ENCODE peak calls at places on chromosomes 4 and X, in ten cellular contexts. A is mesenchymal stem cell, Z is H1, K is IMR-90, R is astrocyte, T is fibroblast of lung, P is colonic mucosa, J is HCT116, H is mammary epithelial cell, X is DND-41. U is an unnamed sample. For H3K9me3, the result is how much of the 10 kb centered on the place peaks cover.

GRCh38 chrX:142663330-142664095 is 362.2 kb upstream of the SPANXN4 start:
- DNase-seq in A (no peak), Z (no peak), K (no peak), R (no peak), T (no peak), P (peak), J (no peak), H (no peak), X (no peak), U (no peak)

GRCh38 chrX:45524296-45524695 is 323.6 kb upstream of the DIPK2B start:
- DNase-seq in A (no peak), Z (no peak), K (peak), R (peak), T (peak), P (no peak), J (no peak), H (peak), X (no peak), U (no peak)

GRCh38 chr4:112704991-112705845 is 68.3 kb downstream of the LARP7 start:
- DNase-seq in A (peak), Z (peak), K (peak), R (peak), T (peak), P (no peak), J (peak), H (peak), X (no peak), U (peak)

GRCh38 chrX:53074987-53075386 is 7.2 kb upstream of the TSPYL2 start:
- DNase-seq in A (no peak), Z (no peak), K (no peak), R (no peak), T (no peak), P (no peak), J (no peak), H (no peak), X (no peak), U (no peak)

GRCh38 chr4:101418055-101418454 is 70.7 kb upstream of the PPP3CA start:
- DNase-seq in A (peak), Z (no peak), K (no peak), R (peak), T (peak), P (no peak), J (no peak), H (no peak), X (peak), U (no peak)

GRCh38 chr4:39621582-39621981 is 17.1 kb downstream of the SMIM14 start:
- DNase-seq in A (peak), Z (no peak), K (peak), R (peak), T (peak), P (peak), J (peak), H (peak), X (no peak), U (peak)

GRCh38 chrX:39856472-39857121 is 241.2 kb downstream of the BCOR start:
- DNase-seq in A (no peak), Z (no peak), K (no peak), R (no peak), T (no peak), P (no peak), J (no peak), H (no peak), X (no peak), U (no peak)

GRCh38 chrX:29690061-29690460 is 525.3 kb upstream of the MAGEB2 start:
- DNase-seq in A (peak), Z (no peak), K (peak), R (peak), T (peak), P (no peak), J (no peak), H (peak), X (no peak), U (peak)

GRCh38 chr4:172578712-172579111 is 589.9 kb upstream of the GALNT7 start:
- DNase-seq in A (peak), Z (no peak), K (peak), R (peak), T (peak), P (no peak), J (no peak), H (no peak), X (no peak), U (no peak)

GRCh38 chrX:134294548-134294947 is 57.6 kb downstream of the CCDC160 start:
- DNase-seq in A (peak), Z (no peak), K (peak), R (no peak), T (no peak), P (no peak), J (no peak), H (no peak), X (no peak), U (peak)

GRCh38 chr4:168725935-168726334 is 229.1 kb downstream of the PALLD start:
- DNase-seq in A (no peak), Z (no peak), K (no peak), R (no peak), T (no peak), P (no peak), J (no peak), H (no peak), X (no peak), U (no peak)

GRCh38 chrX:128929281-128930057 is 593.8 kb downstream of the SMARCA1 start:
- DNase-seq in A (no peak), Z (no peak), K (no peak), R (no peak), T (no peak), P (peak), J (no peak), H (no peak), X (no peak), U (no peak)

GRCh38 chrX:136867518-136867917 is 13.0 kb downstream of the RBMX start:
- DNase-seq in A (peak), Z (no peak), K (peak), R (no peak), T (peak), P (no peak), J (no peak), H (no peak), X (no peak), U (no peak)

GRCh38 chr4:145951931-145952330 is 13.3 kb upstream of the ZNF827 start:
- DNase-seq in A (no peak), Z (no peak), K (peak), R (no peak), T (no peak), P (no peak), J (no peak), H (no peak), X (no peak), U (no peak)

GRCh38 chr4:13355036-13355910 is 128.9 kb downstream of the RAB28 start:
- DNase-seq in A (peak), Z (no peak), K (peak), R (peak), T (peak), P (no peak), J (no peak), H (no peak), X (no peak), U (no peak)

GRCh38 chr4:112842513-112842912 is 205.6 kb downstream of the LARP7 start:
- DNase-seq in A (no peak), Z (no peak), K (no peak), R (no peak), T (no peak), P (no peak), J (no peak), H (no peak), X (no peak), U (no peak)

GRCh38 chrX:30593435-30594200 is 16.1 kb upstream of the TASL start:
- DNase-seq in A (no peak), Z (no peak), K (no peak), R (no peak), T (no peak), P (no peak), J (peak), H (no peak), X (no peak), U (no peak)

GRCh38 chr4:176592976-176593375 is 199.7 kb downstream of the VEGFC start:
- DNase-seq in A (no peak), Z (no peak), K (no peak), R (no peak), T (no peak), P (no peak), J (no peak), H (peak), X (no peak), U (no peak)

GRCh38 chrX:30261012-30261411 is 14.1 kb downstream of the MAGEB1 start:
- DNase-seq in A (no peak), Z (no peak), K (no peak), R (no peak), T (no peak), P (no peak), J (no peak), H (no peak), X (no peak), U (no peak)

GRCh38 chr4:182548156-182548555 is 305.0 kb downstream of the TENM3 start:
- DNase-seq in A (no peak), Z (no peak), K (peak), R (no peak), T (no peak), P (no peak), J (no peak), H (no peak), X (no peak), U (no peak)

GRCh38 chr4:108070775-108071174 is 81.1 kb downstream of the HADH start:
- DNase-seq in A (no peak), Z (no peak), K (no peak), R (no peak), T (no peak), P (no peak), J (no peak), H (no peak), X (no peak), U (no peak)

GRCh38 chrX:132610536-132610935 is 121.7 kb upstream of the MBNL3 start:
- DNase-seq in A (no peak), Z (no peak), K (no peak), R (no peak), T (no peak), P (no peak), J (no peak), H (no peak), X (no peak), U (no peak)

GRCh38 chr4:58064618-58065017 is 954.4 kb upstream of the IGFBP7 start:
- DNase-seq in A (peak), Z (no peak), K (no peak), R (no peak), T (no peak), P (no peak), J (no peak), H (no peak), X (no peak), U (no peak)

GRCh38 chr4:76235915-76236314 is 15.6 kb upstream of the FAM47E start:
- DNase-seq in A (no peak), Z (no peak), K (no peak), R (no peak), T (no peak), P (peak), J (no peak), H (peak), X (no peak), U (no peak)

GRCh38 chr4:74692973-74693372 is 101.3 kb downstream of the BTC start:
- DNase-seq in A (peak), Z (no peak), K (peak), R (peak), T (peak), P (no peak), J (no peak), H (no peak), X (no peak), U (no peak)

GRCh38 chr4:110119880-110120279 is 78.5 kb downstream of the ELOVL6 start:
- DNase-seq in A (peak), Z (no peak), K (peak), R (peak), T (peak), P (no peak), J (no peak), H (peak), X (no peak), U (peak)

GRCh38 chrX:79162076-79162475 is 17.6 kb downstream of the GPR174 start:
- DNase-seq in A (no peak), Z (no peak), K (no peak), R (no peak), T (no peak), P (no peak), J (no peak), H (no peak), X (no peak), U (no peak)

GRCh38 chr4:161404346-161405110 is 759.3 kb downstream of the FSTL5 start:
- DNase-seq in A (peak), Z (no peak), K (no peak), R (peak), T (peak), P (no peak), J (no peak), H (no peak), X (no peak), U (no peak)

GRCh38 chr4:75930152-75930551 is 10.7 kb downstream of the NAAA start:
- DNase-seq in A (no peak), Z (peak), K (no peak), R (no peak), T (no peak), P (no peak), J (no peak), H (no peak), X (no peak), U (no peak)

GRCh38 chr4:153409924-153410501 is 56.1 kb upstream of the TMEM131L start:
- DNase-seq in A (no peak), Z (no peak), K (peak), R (peak), T (peak), P (no peak), J (no peak), H (no peak), X (no peak), U (no peak)

GRCh38 chrX:17527135-17527701 is 152.2 kb downstream of the NHS start:
- DNase-seq in A (peak), Z (no peak), K (peak), R (no peak), T (peak), P (peak), J (no peak), H (no peak), X (no peak), U (no peak)

GRCh38 chrX:110667706-110668105 is 127.9 kb downstream of the CHRDL1 start:
- DNase-seq in A (no peak), Z (peak), K (no peak), R (no peak), T (peak), P (no peak), J (no peak), H (no peak), X (no peak), U (no peak)
- H3K9ac ChIP-seq in A (no peak), Z (no peak), K (no peak), R (no peak), T (no peak), P (no peak), J (no peak), H (no peak), X (no peak), U (no peak)

GRCh38 chr4:98386-98785 is 25.9 kb upstream of the ZNF718 start:
- DNase-seq in A (no peak), Z (no peak), K (no peak), R (no peak), T (no peak), P (no peak), J (no peak), H (no peak), X (no peak), U (no peak)
- H3K9me3 ChIP-seq in A (half or more), Z (under half), K (half or more), R (under half), T (under half), P (under half), J (under half), H (under half), X (half or more), U (half or more)

GRCh38 chr4:55373461-55373860 is 22.3 kb upstream of the TMEM165 start:
- DNase-seq in A (no peak), Z (no peak), K (no peak), R (no peak), T (no peak), P (no peak), J (no peak), H (no peak), X (no peak), U (no peak)

GRCh38 chr4:55366621-55367020 is 20.6 kb downstream of the SRD5A3 start:
- DNase-seq in A (no peak), Z (no peak), K (no peak), R (no peak), T (no peak), P (no peak), J (no peak), H (no peak), X (no peak), U (no peak)

GRCh38 chr4:55367084-55367722 is 21.2 kb downstream of the SRD5A3 start:
- DNase-seq in A (no peak), Z (no peak), K (no peak), R (no peak), T (no peak), P (no peak), J (no peak), H (no peak), X (no peak), U (no peak)

GRCh38 chr4:55372259-55372658 is 23.5 kb upstream of the TMEM165 start:
- DNase-seq in A (peak), Z (no peak), K (peak), R (no peak), T (no peak), P (no peak), J (no peak), H (no peak), X (no peak), U (no peak)

DNA sequence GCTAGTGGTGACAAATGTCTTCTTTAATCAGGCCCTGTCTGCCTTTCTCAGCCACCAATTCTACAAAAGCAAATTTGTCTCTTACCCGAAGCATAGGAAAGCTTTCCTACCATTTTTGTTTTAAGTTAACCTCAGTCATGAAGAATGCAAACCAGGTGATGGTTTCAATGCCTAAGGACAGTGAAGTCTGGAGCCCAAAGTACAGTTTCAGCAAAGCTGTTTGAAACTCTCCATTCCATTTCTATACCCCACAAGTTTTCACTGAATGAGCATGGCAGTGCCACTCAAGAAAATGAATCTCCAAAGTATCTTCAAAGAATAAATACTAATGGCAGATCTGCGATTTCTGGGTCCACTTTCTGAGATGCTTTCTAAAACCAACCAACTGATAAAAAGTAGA is 23.9 kb downstream of the SRD5A3 start:
- DNase-seq in A (no peak), Z (no peak), K (no peak), R (no peak), T (no peak), P (no peak), J (no peak), H (no peak), X (no peak), U (no peak)
- H3K4me3 ChIP-seq in A (no peak), Z (no peak), K (no peak), R (no peak), T (no peak), P (no peak), J (no peak), H (no peak), X (no peak), U (no peak)

DNA sequence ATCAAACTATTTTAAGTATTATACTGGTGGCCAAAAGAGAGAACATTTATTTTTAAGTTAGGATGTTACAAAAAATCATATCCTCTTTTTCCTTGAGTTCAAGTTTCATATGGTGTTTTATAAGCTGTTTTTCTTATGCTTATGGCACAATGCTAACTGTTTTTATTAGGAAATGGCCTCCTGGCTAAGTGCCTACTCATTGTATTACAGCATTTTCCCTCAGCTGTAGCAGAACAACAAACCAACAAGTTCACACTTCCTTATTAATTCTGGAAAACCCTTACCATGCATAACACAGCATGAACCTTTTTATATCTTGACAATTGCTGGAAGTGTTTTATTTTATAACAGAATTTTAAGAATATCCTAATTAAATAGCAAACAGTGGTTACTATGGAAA is 165.9 kb downstream of the GASK1B start:
- DNase-seq in A (no peak), Z (no peak), K (no peak), R (no peak), T (no peak), P (no peak), J (no peak), H (no peak), X (no peak), U (peak)
- H3K9ac ChIP-seq in A (peak), Z (no peak), K (no peak), R (no peak), T (no peak), P (no peak), J (no peak), H (no peak), X (no peak), U (no peak)

GRCh38 chrX:9394212-9394611 is 70.6 kb upstream of the TBL1X start:
- DNase-seq in A (no peak), Z (no peak), K (no peak), R (no peak), T (no peak), P (no peak), J (no peak), H (no peak), X (no peak), U (no peak)
- H3K9me3 ChIP-seq in A (under half), Z (under half), K (under half), R (under half), T (under half), P (under half), J (under half), H (under half), X (under half), U (under half)

DNA sequence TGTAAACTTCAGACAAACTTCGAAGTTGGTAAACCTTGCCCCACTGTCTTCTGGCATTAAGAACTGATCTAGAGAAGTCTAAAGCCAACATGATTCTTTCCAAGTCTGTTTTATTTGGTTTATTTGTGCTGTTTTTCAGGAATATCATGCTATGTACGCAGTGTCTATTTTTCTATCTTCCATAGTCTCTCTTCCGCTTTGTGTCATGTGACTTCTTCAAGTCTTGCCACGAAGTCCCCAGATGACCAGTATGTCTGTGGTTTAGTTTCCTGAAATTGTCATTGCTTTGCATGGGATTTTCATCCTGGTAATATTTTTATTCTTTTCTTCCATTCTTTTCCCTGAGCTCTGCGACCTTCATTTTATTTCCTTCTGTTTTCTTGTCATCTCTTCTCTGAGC is 15.1 kb downstream of the PNMA6E start:
- DNase-seq in A (no peak), Z (no peak), K (no peak), R (no peak), T (no peak), P (no peak), J (no peak), H (no peak), X (no peak), U (no peak)
- H3K4me3 ChIP-seq in A (no peak), Z (no peak), K (no peak), R (no peak), T (no peak), P (no peak), J (no peak), H (no peak), X (no peak), U (no peak)

GRCh38 chr4:88591787-88592599 is at the start of gene HERC3:
- DNase-seq in A (peak), Z (peak), K (peak), R (peak), T (peak), P (peak), J (peak), H (peak), X (peak), U (peak)
- H3K9ac ChIP-seq in A (peak), Z (no peak), K (peak), R (peak), T (peak), P (peak), J (peak), H (peak), X (peak), U (peak)

GRCh38 chrX:1506916-1507315 is 30.1 kb downstream of the P2RY8 start:
- DNase-seq in A (no peak), Z (no peak), K (no peak), R (no peak), T (no peak), P (no peak), J (no peak), H (no peak), X (peak), U (no peak)

GRCh38 chrX:1502241-1502640 is 34.7 kb downstream of the P2RY8 start:
- DNase-seq in A (no peak), Z (no peak), K (no peak), R (no peak), T (no peak), P (no peak), J (no peak), H (no peak), X (no peak), U (no peak)

GRCh38 chrX:1507511-1508463 is 29.2 kb downstream of the P2RY8 start:
- DNase-seq in A (no peak), Z (no peak), K (no peak), R (no peak), T (no peak), P (no peak), J (no peak), H (peak), X (peak), U (no peak)

GRCh38 chrX:1500701-1501624 is 36.0 kb downstream of the P2RY8 start:
- DNase-seq in A (no peak), Z (peak), K (no peak), R (no peak), T (no peak), P (no peak), J (no peak), H (no peak), X (peak), U (no peak)

GRCh38 chrX:1502853-1503252 is 34.1 kb downstream of the P2RY8 start:
- DNase-seq in A (no peak), Z (no peak), K (no peak), R (no peak), T (no peak), P (no peak), J (no peak), H (no peak), X (no peak), U (no peak)
- H3K9me3 ChIP-seq in A (under half), Z (under half), K (under half), R (under half), T (under half), P (under half), J (under half), H (under half), X (under half), U (under half)